ENCODE peak calls at places on chromosomes 6 and 20, in eight cellular contexts. E, G, L, A, F, Z, Q and H are unnamed samples.

GRCh38 chr6:145096846-145097245 is 638.5 kb downstream of the EPM2A start:
- DNase-seq in Q (no peak), G (no peak), A (no peak), Z (no peak), E (no peak), L (no peak), F (no peak), H (no peak)

GRCh38 chr20:46253391-46253790 is 54.9 kb downstream of the CDH22 start:
- DNase-seq in L (no peak), A (peak; percentile 83), G (no peak), Z (no peak), E (peak; percentile 27), Q (peak; percentile 25), F (peak; percentile 43), H (no peak)

GRCh38 chr20:50308166-50308512 is 117.5 kb downstream of the CEBPB start:
- DNase-seq in E (no peak), A (no peak), G (no peak), F (no peak), Z (no peak), Q (no peak), L (no peak), H (no peak)

GRCh38 chr20:5688431-5688972 is 61.7 kb upstream of the SHLD1 start:
- DNase-seq in F (no peak), G (no peak), E (no peak), A (no peak), Q (no peak), L (no peak), Z (no peak), H (peak; percentile 51)

GRCh38 chr20:36644032-36644712 is 1.8 kb downstream of the SLA2 start:
- DNase-seq in Z (peak; percentile 51), G (peak; percentile 71), A (no peak), L (no peak), E (no peak), Q (no peak), F (no peak), H (no peak)

GRCh38 chr6:1496836-1497592 is 107.6 kb downstream of the FOXF2 start:
- DNase-seq in L (no peak), F (no peak), A (peak; percentile 27), Q (no peak), E (no peak), G (no peak), Z (no peak), H (no peak)

GRCh38 chr6:125533710-125534397 is 215.6 kb upstream of the HEY2 start:
- DNase-seq in Q (no peak), Z (no peak), L (no peak), G (no peak), A (no peak), F (no peak), E (no peak), H (no peak)

GRCh38 chr6:41093729-41094128 is 21.0 kb downstream of the NFYA start:
- DNase-seq in L (no peak), Z (no peak), G (no peak), F (no peak), A (no peak), E (no peak), Q (no peak), H (no peak)

GRCh38 chr6:160174681-160175080 is 53.1 kb downstream of the SLC22A1 start:
- DNase-seq in Q (no peak), F (no peak), L (no peak), A (no peak), E (no peak), G (no peak), Z (no peak), H (no peak)

GRCh38 chr6:137876547-137876946 is 9.5 kb downstream of the TNFAIP3 start:
- DNase-seq in Z (no peak), G (no peak), A (no peak), L (no peak), E (no peak), F (no peak), Q (no peak), H (no peak)

GRCh38 chr6:130143709-130144108 is 79.0 kb downstream of the SAMD3 start:
- DNase-seq in F (no peak), Z (no peak), L (no peak), G (no peak), Q (peak; percentile 12), E (peak; percentile 30), A (no peak), H (no peak)

GRCh38 chr6:34143884-34144580 is 1.9 kb downstream of the GRM4 start:
- DNase-seq in Z (peak; percentile 15), Q (no peak), G (peak; percentile 36), E (peak; percentile 33), F (peak; percentile 44), A (peak; percentile 79), L (no peak), H (no peak)

GRCh38 chr20:714453-714852 is 38.9 kb upstream of the SCRT2 start:
- DNase-seq in F (no peak), E (no peak), Z (no peak), A (no peak), Q (no peak), G (no peak), L (no peak), H (no peak)

GRCh38 chr6:134826889-134827737 is 122.8 kb downstream of the ALDH8A1 start:
- DNase-seq in L (peak; percentile 93), G (no peak), A (no peak), E (peak; percentile 90), F (no peak), Q (peak; percentile 56), Z (no peak), H (peak; percentile 61)

GRCh38 chr6:33689148-33689494 is 22.4 kb downstream of the UQCC2 start:
- DNase-seq in Z (no peak), Q (no peak), E (no peak), A (no peak), G (no peak), F (no peak), L (no peak), H (no peak)

GRCh38 chr6:134358320-134358719 is 40.4 kb upstream of the SGK1 start:
- DNase-seq in F (no peak), L (no peak), A (no peak), Q (no peak), Z (no peak), G (no peak), E (peak; percentile 43), H (peak; percentile 31)

GRCh38 chr6:135940783-135941182 is 89.3 kb downstream of the PDE7B start:
- DNase-seq in L (no peak), Z (no peak), A (no peak), E (no peak), F (no peak), Q (no peak), G (no peak), H (no peak)

GRCh38 chr6:136600818-136601217 is 50.6 kb upstream of the MAP7 start:
- DNase-seq in Q (no peak), E (no peak), A (no peak), G (no peak), F (no peak), Z (no peak), L (no peak), H (no peak)